ENCODE peak calls at places on chromosome 1, in eight cellular contexts. A is brain microvascular endothelial cell, J is transverse colon, Q is astrocyte of the spinal cord, V is endothelial cell, Y is mesothelial cell of epicardium, M is colonic mucosa, P is fibroblast of lung. B is an unnamed sample.

GRCh38 chr1:85264150-85264549 is 4.7 kb upstream of the C1orf52 start:
- DNase-seq in A (no peak), J (no peak), Q (no peak), V (no peak), Y (no peak), M (no peak), P (peak; percentile 33), B (no peak)

GRCh38 chr1:19066248-19066873 is 109.9 kb upstream of the IFFO2 start:
- DNase-seq in A (no peak), J (peak; percentile 33), Q (peak; percentile 41), V (no peak), Y (no peak), M (no peak), P (peak; percentile 39), B (peak; percentile 68)

GRCh38 chr1:26067432-26067911 is at the start of gene TRIM63:
- DNase-seq in A (no peak), J (no peak), Q (no peak), V (no peak), Y (no peak), M (no peak), P (no peak), B (no peak)

GRCh38 chr1:151756291-151756690 is 7.0 kb downstream of the MRPL9 start:
- DNase-seq in A (peak; percentile 32), J (no peak), Q (peak; percentile 3), V (no peak), Y (no peak), M (no peak), P (peak; percentile 31), B (no peak)

GRCh38 chr1:6245869-6246496 is 2.0 kb downstream of the HES3 start:
- DNase-seq in A (no peak), J (peak; percentile 41), Q (peak; percentile 21), V (no peak), Y (no peak), M (peak; percentile 74), P (no peak), B (no peak)

GRCh38 chr1:229197225-229197677 is 73.7 kb upstream of the RAB4A start:
- DNase-seq in A (no peak), J (no peak), Q (no peak), V (no peak), Y (no peak), M (no peak), P (no peak), B (no peak)

GRCh38 chr1:167291539-167292195 is 71.0 kb downstream of the POU2F1 start:
- DNase-seq in A (peak; percentile 13), J (no peak), Q (no peak), V (no peak), Y (no peak), M (no peak), P (no peak), B (no peak)

GRCh38 chr1:43564617-43565348 is 34.1 kb downstream of the PTPRF start:
- DNase-seq in A (no peak), J (no peak), Q (no peak), V (no peak), Y (no peak), M (no peak), P (no peak), B (no peak)

GRCh38 chr1:248817065-248817464 is 8.7 kb downstream of the SH3BP5L start:
- DNase-seq in A (no peak), J (no peak), Q (no peak), V (no peak), Y (no peak), M (no peak), P (no peak), B (no peak)

GRCh38 chr1:231460614-231461013 is 38.5 kb upstream of the EGLN1 start:
- DNase-seq in A (peak; percentile 4), J (peak; percentile 11), Q (peak; percentile 49), V (no peak), Y (no peak), M (no peak), P (peak; percentile 84), B (no peak)

GRCh38 chr1:245797592-245798366 is 643.0 kb downstream of the KIF26B start:
- DNase-seq in A (peak; percentile 15), J (no peak), Q (no peak), V (peak; percentile 39), Y (no peak), M (no peak), P (peak; percentile 46), B (no peak)
- TF ChIP-seq CTCF in A (peak; percentile 69), J (no peak), Q (peak; percentile 45), V (peak; percentile 66), Y (peak; percentile 64), M (no peak), P (peak; percentile 43), B (no peak)

DNA sequence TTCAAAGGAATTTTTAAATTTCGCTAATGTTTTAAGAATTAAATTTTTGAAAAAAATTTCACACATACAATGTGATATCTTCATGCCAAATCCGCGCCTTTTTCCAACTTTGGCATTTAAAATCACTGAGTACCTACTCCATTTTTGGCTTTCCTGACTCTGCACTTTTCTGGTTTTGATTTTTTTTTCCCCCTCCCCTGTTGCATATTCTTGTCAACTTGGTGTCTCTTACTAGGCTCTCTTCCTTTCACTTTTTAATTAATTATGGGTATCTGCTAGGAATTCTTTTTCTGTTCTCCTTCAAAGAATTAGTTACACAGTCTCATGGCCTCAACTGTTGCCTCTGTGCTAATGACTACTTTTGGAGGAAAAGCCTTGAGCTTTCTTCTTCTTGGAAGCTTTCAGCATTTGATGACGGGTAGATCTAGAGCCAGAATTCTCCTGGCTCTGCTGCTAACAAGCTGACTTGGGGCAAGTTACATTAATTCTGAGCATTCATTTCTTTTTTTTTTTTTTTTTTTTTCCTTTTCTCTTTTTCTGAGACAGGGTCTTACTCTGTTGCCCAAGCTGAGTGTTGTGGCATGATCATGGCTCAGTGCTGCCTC is 1.8 kb downstream of the AGL start:
- DNase-seq in A (no peak), J (no peak), Q (no peak), V (no peak), Y (no peak), M (no peak), P (no peak), B (no peak)
- TF ChIP-seq CTCF in A (no peak), J (no peak), Q (no peak), V (no peak), Y (no peak), M (no peak), P (no peak), B (no peak)

GRCh38 chr1:15579683-15580047 is 5.2 kb downstream of the AGMAT start:
- DNase-seq in A (no peak), J (no peak), Q (no peak), V (no peak), Y (no peak), M (no peak), P (no peak), B (no peak)

GRCh38 chr1:15583016-15583706 is 1.7 kb downstream of the AGMAT start:
- DNase-seq in A (no peak), J (no peak), Q (no peak), V (no peak), Y (no peak), M (no peak), P (no peak), B (no peak)

GRCh38 chr1:15578921-15579682 is 5.7 kb downstream of the AGMAT start:
- DNase-seq in A (no peak), J (no peak), Q (no peak), V (no peak), Y (no peak), M (no peak), P (no peak), B (no peak)

DNA sequence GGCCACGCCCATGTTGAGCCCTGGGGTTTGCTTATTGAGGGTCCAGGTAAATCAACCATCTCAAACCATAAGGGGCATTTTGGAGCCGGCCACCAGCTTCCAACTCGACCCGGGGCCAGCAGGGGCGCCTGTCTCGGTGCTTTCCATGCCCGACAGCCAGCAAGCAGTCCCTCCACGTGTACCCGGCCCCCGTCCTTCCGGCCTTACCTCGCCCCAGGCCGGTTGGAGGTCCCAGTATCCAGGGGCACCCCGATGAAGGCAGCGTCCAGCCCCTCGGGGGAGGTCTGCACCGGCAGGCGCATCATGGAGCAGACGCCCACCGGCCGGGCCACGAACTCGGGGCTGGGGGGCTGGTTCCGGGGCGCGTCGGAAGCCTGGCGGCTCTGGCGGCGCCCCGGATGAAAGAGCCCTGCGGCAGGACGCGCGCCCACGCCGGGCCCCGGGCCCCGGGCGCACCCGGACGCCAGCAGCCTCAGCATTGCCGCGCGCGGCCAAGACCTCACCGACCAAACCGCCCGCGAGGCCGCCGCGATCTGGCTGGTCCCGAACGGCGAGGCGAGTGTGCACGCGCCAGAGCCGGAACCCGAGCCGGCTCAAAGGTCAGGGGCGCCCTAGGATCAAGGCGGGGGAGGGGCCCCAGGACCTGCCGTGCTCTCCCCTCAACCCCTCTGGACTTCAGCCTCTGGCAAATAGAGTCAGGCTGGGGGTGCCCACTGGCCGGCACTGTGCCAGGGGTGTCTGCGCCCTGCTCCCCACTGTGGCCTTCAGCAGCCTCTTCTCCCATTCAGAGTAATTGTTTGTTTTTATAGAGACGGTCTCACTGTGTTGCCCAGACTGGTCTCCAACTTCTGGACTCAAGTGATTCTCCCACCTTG is at the start of gene AGMAT:
- DNase-seq in A (peak; percentile 17), J (peak; percentile 65), Q (no peak), V (peak; percentile 47), Y (peak; percentile 48), M (peak; percentile 76), P (peak; percentile 51), B (no peak)
- TF ChIP-seq CTCF in A (peak; percentile 66), J (peak; percentile 27), Q (peak; percentile 50), V (peak; percentile 36), Y (no peak), M (no peak), P (peak; percentile 40), B (no peak)

GRCh38 chr1:94596260-94596659 is 54.7 kb upstream of the F3 start:
- DNase-seq in A (no peak), J (no peak), Q (no peak), V (no peak), Y (no peak), M (no peak), P (no peak), B (no peak)

GRCh38 chr1:94602312-94602711 is 60.8 kb upstream of the F3 start:
- DNase-seq in A (no peak), J (peak; percentile 52), Q (peak; percentile 65), V (no peak), Y (no peak), M (peak; percentile 57), P (peak; percentile 77), B (no peak)

GRCh38 chr1:94600556-94600955 is 59.0 kb upstream of the F3 start:
- DNase-seq in A (no peak), J (no peak), Q (no peak), V (no peak), Y (no peak), M (peak; percentile 16), P (no peak), B (no peak)

GRCh38 chr1:94597701-94598100 is 56.1 kb upstream of the F3 start:
- DNase-seq in A (peak; percentile 44), J (no peak), Q (no peak), V (no peak), Y (no peak), M (no peak), P (peak; percentile 73), B (no peak)

DNA sequence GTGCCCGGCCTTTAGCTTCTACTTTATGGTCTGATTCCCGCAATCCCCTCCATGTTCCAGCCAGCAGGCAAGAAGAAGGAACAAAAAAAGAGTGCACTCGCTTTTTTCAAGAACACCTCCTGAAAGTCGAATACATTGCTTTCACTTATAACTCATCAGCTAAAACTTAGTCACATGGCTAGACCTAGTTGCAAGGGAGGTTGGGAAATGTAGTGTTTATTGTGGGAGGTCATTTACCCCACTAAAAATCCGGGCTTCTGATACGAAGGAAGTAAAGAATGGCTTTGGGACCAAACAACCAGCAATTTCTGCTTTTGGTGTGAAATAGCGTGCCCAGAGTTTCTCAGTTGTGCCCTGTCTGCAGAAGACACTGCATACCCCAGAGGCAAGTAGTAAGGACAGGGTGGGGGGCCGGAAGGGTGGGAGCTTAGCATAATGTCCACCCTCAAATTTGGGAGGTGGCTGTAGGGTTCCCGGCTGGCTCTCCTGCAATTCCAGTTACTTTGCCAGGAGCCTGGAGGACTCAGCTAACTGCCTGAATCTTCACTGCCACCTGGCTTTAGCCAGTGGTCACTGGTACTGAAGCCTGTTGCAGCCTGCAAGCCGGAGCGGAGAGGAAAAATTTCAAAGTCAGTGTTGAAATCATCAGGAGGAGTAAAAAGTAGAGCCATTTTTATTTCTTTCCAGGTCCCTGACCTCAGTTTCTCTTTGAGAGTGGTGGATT is 57.7 kb upstream of the F3 start:
- DNase-seq in A (no peak), J (no peak), Q (no peak), V (peak; percentile 13), Y (no peak), M (peak; percentile 18), P (no peak), B (peak; percentile 29)
- TF ChIP-seq CTCF in A (peak; percentile 72), J (peak; percentile 24), Q (peak; percentile 65), V (no peak), Y (no peak), M (peak; percentile 38), P (peak; percentile 51), B (peak; percentile 20)